ENCODE peak calls at places on chromosomes 7 and 10, in four cellular contexts. K is GM12878, S is HepG2, N is H1. B is an unnamed sample.

GRCh38 chr10:108303149-108303548 is 1138.6 kb upstream of the SORCS1 start:
- DNase-seq in N (no peak), S (no peak), K (peak; percentile 4), B (no peak)

GRCh38 chr10:24814568-24815313 is 91.1 kb upstream of the ARHGAP21 start:
- DNase-seq in S (peak; percentile 24), K (no peak), N (no peak), B (no peak)

GRCh38 chr10:70478191-70479160 is at the start of gene PALD1:
- DNase-seq in S (no peak), N (no peak), K (no peak), B (peak; percentile 41)

GRCh38 chr7:141693082-141693481 is 8.9 kb downstream of the DENND11 start:
- DNase-seq in S (no peak), K (no peak), N (no peak), B (no peak)

GRCh38 chr10:125080296-125080695 is 80.1 kb downstream of the CTBP2 start:
- DNase-seq in N (no peak), S (no peak), K (no peak), B (no peak)

GRCh38 chr7:52168085-52168484 is 851.5 kb upstream of the COBL start:
- DNase-seq in S (peak; percentile 11), K (no peak), N (peak; percentile 21), B (peak; percentile 7)

GRCh38 chr10:59362184-59362966 is at the start of gene FAM13C:
- DNase-seq in K (no peak), S (peak; percentile 7), N (peak; percentile 58), B (no peak)

GRCh38 chr7:75667938-75668337 is 70.8 kb downstream of the HIP1 start:
- DNase-seq in S (no peak), K (no peak), N (no peak), B (no peak)

GRCh38 chr7:123747620-123748141 is 1.1 kb downstream of the WASL start:
- DNase-seq in K (no peak), N (peak; percentile 34), S (peak; percentile 87), B (peak; percentile 34)

GRCh38 chr7:101161692-101162461 is 3.5 kb downstream of the VGF start:
- DNase-seq in S (no peak), N (no peak), K (no peak), B (no peak)

GRCh38 chr7:36523371-36523953 is 133.8 kb downstream of the ANLN start:
- DNase-seq in K (no peak), N (no peak), S (no peak), B (no peak)

GRCh38 chr10:80144302-80145131 is 12.0 kb downstream of the PLAC9 start:
- DNase-seq in K (no peak), S (no peak), N (no peak), B (peak; percentile 51)

GRCh38 chr10:34821587-34822585 is 6.8 kb upstream of the PARD3 start:
- DNase-seq in S (no peak), N (no peak), K (no peak), B (no peak)

GRCh38 chr10:21022821-21023220 is 125.7 kb upstream of the NEBL start:
- DNase-seq in S (no peak), K (no peak), N (no peak), B (no peak)

GRCh38 chr10:75111367-75111905 is at the start of gene SAMD8:
- DNase-seq in N (peak; percentile 91), K (peak; percentile 83), S (peak; percentile 95), B (peak; percentile 98)

GRCh38 chr7:90383422-90383821 is 19.8 kb upstream of the CLDN12 start:
- DNase-seq in K (no peak), S (no peak), N (no peak), B (no peak)

GRCh38 chr7:94008537-94008936 is 4.4 kb upstream of the BET1 start:
- DNase-seq in S (no peak), N (no peak), K (no peak), B (no peak)

GRCh38 chr10:118979661-118980060 is 49.9 kb upstream of the NANOS1 start:
- DNase-seq in N (no peak), S (no peak), K (no peak), B (no peak)

GRCh38 chr7:134865001-134865845 is 85.8 kb downstream of the CALD1 start:
- DNase-seq in K (peak; percentile 19), S (no peak), N (no peak), B (no peak)

GRCh38 chr7:121072826-121073225 is 84.3 kb downstream of the CPED1 start:
- DNase-seq in K (no peak), S (peak; percentile 12), N (no peak), B (no peak)

GRCh38 chr10:22344781-22345300 is 455 bp upstream of the SPAG6 start:
- DNase-seq in K (no peak), S (no peak), N (no peak), B (no peak)

GRCh38 chr10:117539903-117540639 is 2.5 kb upstream of the EMX2 start:
- DNase-seq in N (no peak), S (no peak), K (no peak), B (no peak)

GRCh38 chr7:138663741-138664710 is 37.1 kb downstream of the SVOPL start:
- DNase-seq in S (no peak), K (no peak), N (no peak), B (no peak)

GRCh38 chr7:35771776-35772175 is 29.1 kb upstream of the SEPTIN7 start:
- DNase-seq in N (no peak), S (no peak), K (no peak), B (no peak)

GRCh38 chr7:122299624-122299934 is 5.0 kb downstream of the FEZF1 start:
- DNase-seq in K (no peak), N (no peak), S (no peak), B (no peak)

GRCh38 chr10:58404001-58404400 is 18.8 kb downstream of the TFAM start:
- DNase-seq in N (no peak), K (no peak), S (no peak), B (no peak)

GRCh38 chr10:126738001-126738400 is 67.5 kb upstream of the C10orf90 start:
- DNase-seq in N (no peak), S (no peak), K (no peak), B (no peak)

GRCh38 chr7:103988468-103989199 is 824 bp downstream of the RELN start:
- DNase-seq in N (no peak), K (no peak), S (peak; percentile 8), B (peak; percentile 44)

GRCh38 chr7:10475940-10476641 is 497.6 kb upstream of the PHF14 start:
- DNase-seq in N (no peak), S (no peak), K (no peak), B (no peak)

GRCh38 chr10:37734971-37735370 is 122.4 kb downstream of the ZNF248 start:
- DNase-seq in K (no peak), S (peak; percentile 72), N (no peak), B (no peak)

GRCh38 chr7:116772423-116772852 is 89.9 kb upstream of the CAPZA2 start:
- DNase-seq in S (peak; percentile 87), K (no peak), N (no peak), B (no peak)

GRCh38 chr10:120996456-120997053 is 145.4 kb downstream of the WDR11 start:
- DNase-seq in N (no peak), S (no peak), K (no peak), B (no peak)

GRCh38 chr7:22302193-22302592 is 54.8 kb downstream of the RAPGEF5 start:
- DNase-seq in K (no peak), N (no peak), S (no peak), B (no peak)

GRCh38 chr7:95110707-95111106 is 203.3 kb downstream of the PPP1R9A start:
- DNase-seq in K (no peak), S (no peak), N (no peak), B (no peak)

GRCh38 chr7:129517931-129518330 is 15.6 kb downstream of the SMKR1 start:
- DNase-seq in K (no peak), S (no peak), N (no peak), B (no peak)

DNA sequence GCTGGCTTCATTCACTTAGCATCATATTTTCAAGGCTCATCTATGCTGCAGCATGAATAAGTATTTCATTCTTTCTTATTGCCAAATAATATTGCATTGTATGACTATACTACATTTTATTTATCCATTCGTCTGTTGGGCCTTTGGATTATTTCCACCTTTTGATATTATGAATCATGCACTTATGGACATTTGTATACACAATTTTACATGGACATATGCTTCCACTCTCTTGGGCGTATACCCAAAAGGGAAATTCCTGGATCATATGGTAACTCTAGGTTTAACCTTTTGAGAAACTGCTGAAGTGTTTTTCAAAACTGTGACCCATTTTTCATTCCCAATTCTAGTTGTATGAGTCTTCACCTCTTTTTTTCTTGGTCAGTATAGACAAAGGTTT is 80.3 kb upstream of the GNAI1 start:
- DNase-seq in S (no peak), K (no peak), N (no peak), B (no peak)
- TF ChIP-seq BRCA1 in S (no peak), K (no peak), N (no peak), B (no peak)

DNA sequence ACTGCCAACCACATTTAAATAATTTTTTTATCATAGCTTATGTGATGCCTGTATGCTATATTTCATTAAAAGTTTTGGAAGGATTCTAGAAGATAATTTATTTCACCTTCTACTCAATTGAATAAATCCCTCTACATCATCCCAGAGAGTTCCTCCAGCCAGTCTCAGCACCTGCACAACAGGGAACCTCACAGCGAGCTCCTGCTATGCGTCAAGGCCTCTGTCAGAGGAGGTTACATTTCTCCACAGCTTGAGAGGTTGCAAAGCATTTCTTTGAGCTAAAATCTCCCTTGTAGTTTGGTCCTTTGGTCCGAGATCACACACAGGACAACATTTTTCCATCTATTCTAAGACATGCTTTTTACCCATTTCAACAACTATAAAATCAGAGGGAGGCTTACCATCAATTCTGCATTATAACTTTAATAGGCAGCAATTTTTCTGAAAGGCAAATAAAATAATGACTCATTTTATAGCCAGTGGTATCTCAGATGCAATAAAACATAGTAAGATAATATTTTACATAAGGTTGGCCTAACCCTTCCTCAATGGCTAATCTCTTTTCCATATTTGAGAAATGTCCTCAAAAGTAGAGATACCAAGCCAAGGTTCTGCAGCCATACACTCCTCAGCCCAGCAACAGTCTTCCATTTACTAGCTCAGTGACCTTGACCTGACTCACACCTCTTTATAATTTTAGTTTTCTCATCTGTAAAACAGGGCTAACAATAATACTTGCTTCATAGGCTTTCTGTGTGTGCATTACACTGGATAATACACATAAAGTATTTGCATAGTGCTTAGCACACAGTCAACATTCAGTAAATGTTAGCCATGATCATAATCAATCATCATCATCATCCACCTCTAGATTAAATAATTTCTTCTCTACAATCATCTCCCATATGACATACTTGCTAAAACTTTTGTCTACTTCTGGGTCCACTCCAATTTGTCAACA is 68.8 kb downstream of the DOCK4 start:
- DNase-seq in K (no peak), S (no peak), N (no peak), B (no peak)
- TF ChIP-seq BRCA1 in K (no peak), S (no peak), N (no peak), B (no peak)

DNA sequence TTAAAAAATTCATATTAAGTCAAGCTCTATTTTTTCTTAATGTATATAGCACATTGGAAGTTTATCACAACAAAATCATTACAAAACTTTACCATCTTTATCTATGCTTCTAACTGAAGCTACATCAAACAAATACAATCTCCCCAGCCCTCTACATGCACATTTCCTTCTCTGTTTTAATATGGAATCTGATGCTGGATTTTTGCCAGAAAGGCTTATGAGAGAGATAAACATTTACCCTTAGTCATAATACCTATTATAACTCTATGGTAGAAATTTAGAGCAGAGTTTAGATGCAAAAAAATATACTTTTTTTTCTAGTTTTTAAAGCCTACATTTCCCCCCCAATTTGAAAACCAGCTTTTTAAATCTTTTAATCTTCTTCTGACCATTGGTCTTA is 1198.6 kb downstream of the GATA3 start:
- DNase-seq in K (no peak), S (no peak), N (no peak), B (no peak)
- TF ChIP-seq BRCA1 in K (no peak), S (no peak), N (no peak), B (no peak)

DNA sequence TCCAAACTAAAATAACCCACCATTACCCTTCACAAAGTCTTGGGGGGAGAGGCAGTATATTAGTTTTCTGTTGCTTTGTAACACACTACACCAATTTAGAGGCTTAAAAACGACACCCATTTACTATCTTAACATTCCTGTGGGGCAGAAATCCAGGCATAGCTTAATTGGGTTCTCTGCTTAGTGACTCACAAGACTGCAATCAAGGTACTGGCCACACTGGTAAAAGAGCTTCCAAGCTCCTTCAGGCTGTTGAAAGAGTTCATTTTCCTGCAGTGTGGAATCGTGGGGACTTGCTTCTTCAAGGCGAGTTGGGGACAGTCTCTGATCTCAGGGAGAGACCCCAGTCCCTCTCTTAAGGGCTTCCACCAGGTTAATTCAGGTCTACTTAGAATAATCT is 139.1 kb downstream of the XPNPEP1 start:
- DNase-seq in K (no peak), N (no peak), S (no peak), B (no peak)
- TF ChIP-seq BRCA1 in K (no peak), N (no peak), S (no peak), B (no peak)

B was measured in K562.